ENCODE peak calls at places on chromosomes 16 and 17, in five cellular contexts. K is HS-5, G is HTR-8/SVneo, W is NCI-H1092 treated with DMSO at 0.1 percent for 48 hours, H is NCI-H69. C is an unnamed sample.

GRCh38 chr17:49618112-49618611 is 42.5 kb downstream of the NXPH3 start:
- DNase-seq in K (peak), G (no peak), W (no peak), H (no peak), C (no peak)

GRCh38 chr17:13477180-13477611 is 124.5 kb downstream of the HS3ST3A1 start:
- DNase-seq in K (peak), G (no peak), W (no peak), H (no peak), C (no peak)

GRCh38 chr17:81577278-81578000 is 25.3 kb upstream of the FAAP100 start:
- DNase-seq in K (no peak), G (no peak), W (no peak), H (no peak), C (no peak)

GRCh38 chr17:52143536-52143935 is 15.0 kb downstream of the CA10 start:
- DNase-seq in K (no peak), G (no peak), W (no peak), H (no peak), C (no peak)

GRCh38 chr16:11328172-11329079 is 16.8 kb upstream of the RMI2 start:
- DNase-seq in K (peak), G (peak), W (no peak), H (peak), C (peak)

GRCh38 chr17:82875418-82875856 is 35.6 kb upstream of the ZNF750 start:
- DNase-seq in K (no peak), G (no peak), W (no peak), H (no peak), C (no peak)

GRCh38 chr17:37512442-37513070 is 22.9 kb downstream of the DUSP14 start:
- DNase-seq in K (no peak), G (no peak), W (no peak), H (peak), C (no peak)

GRCh38 chr16:30659507-30660423 is 1.5 kb downstream of the FBRS start:
- DNase-seq in K (no peak), G (no peak), W (no peak), H (peak), C (no peak)

GRCh38 chr16:27827765-27828164 is 235.7 kb downstream of the GSG1L start:
- DNase-seq in K (no peak), G (no peak), W (no peak), H (no peak), C (no peak)

GRCh38 chr16:48536600-48537200 is 73.3 kb downstream of the N4BP1 start:
- DNase-seq in K (no peak), G (no peak), W (no peak), H (no peak), C (peak)

GRCh38 chr17:83196973-83197880 is 117.8 kb downstream of the METRNL start:
- DNase-seq in K (no peak), G (no peak), W (no peak), H (no peak), C (no peak)

GRCh38 chr17:2693561-2694380 is 17.8 kb downstream of the CLUH start:
- DNase-seq in K (no peak), G (no peak), W (no peak), H (no peak), C (peak)

GRCh38 chr17:7548585-7549400 is at the start of gene TNFSF12:
- DNase-seq in K (no peak), G (no peak), W (no peak), H (peak), C (peak)

GRCh38 chr17:17723354-17724261 is 42.4 kb downstream of the RAI1 start:
- DNase-seq in K (no peak), G (peak), W (peak), H (peak), C (peak)

GRCh38 chr17:8117980-8118768 is at the start of gene ALOXE3:
- DNase-seq in K (no peak), G (peak), W (no peak), H (peak), C (no peak)

GRCh38 chr17:18377437-18378204 is at the start of gene EVPLL:
- DNase-seq in K (no peak), G (no peak), W (no peak), H (no peak), C (no peak)

GRCh38 chr16:57061084-57061905 is 31.1 kb upstream of the CPNE2 start:
- DNase-seq in K (peak), G (peak), W (no peak), H (peak), C (no peak)

GRCh38 chr17:30829022-30829421 is 2.7 kb upstream of the ATAD5 start:
- DNase-seq in K (no peak), G (no peak), W (no peak), H (no peak), C (no peak)

GRCh38 chr16:30069575-30070462 is 4.3 kb downstream of the ALDOA start:
- DNase-seq in K (no peak), G (no peak), W (no peak), H (no peak), C (no peak)

GRCh38 chr16:85418978-85419491 is 194.1 kb upstream of the GSE1 start:
- DNase-seq in K (no peak), G (no peak), W (no peak), H (peak), C (no peak)

GRCh38 chr16:51365715-51366114 is 214.6 kb upstream of the SALL1 start:
- DNase-seq in K (no peak), G (no peak), W (no peak), H (no peak), C (no peak)

GRCh38 chr17:18059283-18059682 is 20.1 kb downstream of the GID4 start:
- DNase-seq in K (no peak), G (no peak), W (no peak), H (no peak), C (no peak)

C was measured in GM10248.